ENCODE peak calls at places on chromosomes 1 and 21, in nine cellular contexts. J, T, O, S, A, Y, F, W and C are unnamed samples.

GRCh38 chr21:43323244-43324005 is 103.5 kb downstream of the SIK1 start:
- DNase-seq in J (peak; percentile 80), T (peak; percentile 68), O (no peak), S (no peak), A (no peak), Y (peak; percentile 93), F (peak; percentile 90), W (no peak), C (no peak)

GRCh38 chr1:48873944-48874343 is 97.3 kb upstream of the BEND5 start:
- DNase-seq in J (no peak), T (no peak), O (no peak), S (no peak), A (no peak), Y (no peak), F (no peak), W (peak; percentile 82), C (no peak)

GRCh38 chr1:177106614-177107365 is 57.7 kb downstream of the ASTN1 start:
- DNase-seq in J (no peak), T (no peak), O (no peak), S (no peak), A (no peak), Y (no peak), F (no peak), W (no peak), C (no peak)

GRCh38 chr1:50329332-50329932 is 93.8 kb downstream of the DMRTA2 start:
- DNase-seq in J (no peak), T (no peak), O (peak; percentile 87), S (no peak), A (no peak), Y (no peak), F (no peak), W (no peak), C (no peak)

GRCh38 chr1:229480500-229480899 is 27.6 kb downstream of the NUP133 start:
- DNase-seq in J (no peak), T (no peak), O (no peak), S (no peak), A (no peak), Y (no peak), F (no peak), W (no peak), C (no peak)

GRCh38 chr1:177360791-177361190 is 190.0 kb downstream of the BRINP2 start:
- DNase-seq in J (no peak), T (no peak), O (no peak), S (no peak), A (no peak), Y (no peak), F (no peak), W (no peak), C (no peak)

GRCh38 chr1:76501576-76502219 is 365.6 kb upstream of the ST6GALNAC5 start:
- DNase-seq in J (no peak), T (no peak), O (no peak), S (no peak), A (no peak), Y (no peak), F (no peak), W (peak; percentile 76), C (no peak)

GRCh38 chr1:93042134-93042821 is 36.8 kb upstream of the MTF2 start:
- DNase-seq in J (no peak), T (no peak), O (peak; percentile 43), S (no peak), A (no peak), Y (no peak), F (no peak), W (no peak), C (no peak)

GRCh38 chr1:53327183-53327941 is 508 bp downstream of the LRP8 start:
- DNase-seq in J (peak; percentile 30), T (no peak), O (peak; percentile 34), S (peak; percentile 37), A (no peak), Y (no peak), F (peak; percentile 65), W (peak; percentile 36), C (peak; percentile 90)

GRCh38 chr1:9413877-9414213 is 121.2 kb downstream of the SPSB1 start:
- DNase-seq in J (peak; percentile 40), T (no peak), O (peak; percentile 21), S (no peak), A (no peak), Y (no peak), F (no peak), W (no peak), C (no peak)

GRCh38 chr1:180116964-180117763 is 37.5 kb upstream of the QSOX1 start:
- DNase-seq in J (peak; percentile 26), T (peak; percentile 77), O (no peak), S (no peak), A (no peak), Y (no peak), F (no peak), W (no peak), C (no peak)

GRCh38 chr1:187641907-187642306 is 813.2 kb downstream of the PLA2G4A start:
- DNase-seq in J (no peak), T (no peak), O (no peak), S (no peak), A (no peak), Y (no peak), F (no peak), W (no peak), C (no peak)

GRCh38 chr1:27137022-27137542 is 17.8 kb downstream of the SLC9A1 start:
- DNase-seq in J (peak; percentile 68), T (no peak), O (peak; percentile 71), S (peak; percentile 66), A (peak; percentile 76), Y (peak; percentile 74), F (peak; percentile 91), W (no peak), C (peak; percentile 96)

GRCh38 chr1:27137544-27138075 is 17.3 kb downstream of the SLC9A1 start:
- DNase-seq in J (peak; percentile 62), T (no peak), O (peak; percentile 65), S (no peak), A (no peak), Y (peak; percentile 80), F (peak; percentile 86), W (no peak), C (peak; percentile 88)

GRCh38 chr1:27139980-27140379 is 14.9 kb downstream of the SLC9A1 start:
- DNase-seq in J (no peak), T (no peak), O (no peak), S (no peak), A (no peak), Y (no peak), F (no peak), W (no peak), C (no peak)

GRCh38 chr1:27138927-27139326 is 16.0 kb downstream of the SLC9A1 start:
- DNase-seq in J (no peak), T (no peak), O (no peak), S (no peak), A (no peak), Y (no peak), F (no peak), W (no peak), C (no peak)

DNA sequence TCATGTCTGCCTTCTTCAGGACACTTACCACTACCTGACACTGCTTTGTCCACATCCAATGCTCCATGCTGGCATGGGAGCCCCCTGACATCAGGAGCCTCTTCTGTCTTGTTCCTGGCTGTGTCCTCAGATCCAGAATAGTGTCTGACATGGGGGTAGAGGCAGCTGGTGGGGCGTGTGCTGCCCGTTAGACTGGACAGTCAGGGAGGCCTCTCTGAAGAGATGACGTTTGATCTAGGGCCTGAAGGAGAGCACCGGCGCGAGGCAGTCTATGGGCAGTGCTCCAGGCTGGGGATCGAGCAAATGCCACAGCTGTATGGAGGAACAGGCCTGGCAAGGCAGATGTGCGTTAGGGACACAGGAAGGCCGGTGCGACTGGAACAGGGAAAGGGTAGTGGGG is 16.6 kb downstream of the SLC9A1 start:
- DNase-seq in J (no peak), T (no peak), O (no peak), S (no peak), A (no peak), Y (no peak), F (no peak), W (no peak), C (no peak)
- H3K4me1 ChIP-seq in J (peaks cover 83% of the 10 kb centered on the region), T (no peaks in the 10 kb centered on the region), O (peaks cover 58% of the 10 kb centered on the region), S (peaks cover 54% of the 10 kb centered on the region), A (peaks cover 62% of the 10 kb centered on the region), Y (peaks cover 97% of the 10 kb centered on the region), F (peaks cover 72% of the 10 kb centered on the region), W (peaks cover 40% of the 10 kb centered on the region), C (peaks cover 96% of the 10 kb centered on the region)

GRCh38 chr1:17119076-17119743 is at the start of gene PADI2:
- DNase-seq in J (peak; percentile 59), T (no peak), O (peak; percentile 93), S (peak; percentile 2), A (no peak), Y (peak; percentile 71), F (peak; percentile 86), W (no peak), C (peak; percentile 92)

GRCh38 chr1:17120483-17120882 is 1.2 kb upstream of the PADI2 start:
- DNase-seq in J (no peak), T (no peak), O (no peak), S (no peak), A (no peak), Y (no peak), F (no peak), W (no peak), C (peak; percentile 47)

GRCh38 chr1:17120962-17121837 is 1.9 kb upstream of the PADI2 start:
- DNase-seq in J (no peak), T (no peak), O (peak; percentile 63), S (no peak), A (no peak), Y (peak; percentile 64), F (no peak), W (no peak), C (peak; percentile 73)

GRCh38 chr1:17118706-17119075 is 560 bp downstream of the PADI2 start:
- DNase-seq in J (no peak), T (no peak), O (no peak), S (no peak), A (no peak), Y (no peak), F (no peak), W (no peak), C (peak; percentile 87)

GRCh38 chr1:17119744-17120482 is 662 bp upstream of the PADI2 start:
- DNase-seq in J (no peak), T (no peak), O (peak; percentile 45), S (no peak), A (no peak), Y (no peak), F (peak; percentile 75), W (no peak), C (peak; percentile 86)
- H3K4me3 ChIP-seq in J (peak overlapping the region; percentile 27), T (peak overlapping the region; percentile 21), O (no peak overlapping the region), S (no peak overlapping the region), A (peak overlapping the region; percentile 36), Y (peak overlapping the region; percentile 51), F (peak overlapping the region; percentile 55), W (peak overlapping the region; percentile 71), C (peak overlapping the region; percentile 45)

GRCh38 chr1:154429841-154430611 is 24.9 kb downstream of the IL6R start:
- DNase-seq in J (no peak), T (no peak), O (no peak), S (no peak), A (no peak), Y (no peak), F (no peak), W (no peak), C (no peak)
- H3K4me1 ChIP-seq in J (peaks cover 58% of the 10 kb centered on the region), T (no peaks in the 10 kb centered on the region), O (peaks cover 35% of the 10 kb centered on the region), S (peaks cover 26% of the 10 kb centered on the region), A (peaks cover 85% of the 10 kb centered on the region), Y (peaks cover 97% of the 10 kb centered on the region), F (peaks cover 88% of the 10 kb centered on the region), W (peaks cover 37% of the 10 kb centered on the region), C (peaks cover 47% of the 10 kb centered on the region)

DNA sequence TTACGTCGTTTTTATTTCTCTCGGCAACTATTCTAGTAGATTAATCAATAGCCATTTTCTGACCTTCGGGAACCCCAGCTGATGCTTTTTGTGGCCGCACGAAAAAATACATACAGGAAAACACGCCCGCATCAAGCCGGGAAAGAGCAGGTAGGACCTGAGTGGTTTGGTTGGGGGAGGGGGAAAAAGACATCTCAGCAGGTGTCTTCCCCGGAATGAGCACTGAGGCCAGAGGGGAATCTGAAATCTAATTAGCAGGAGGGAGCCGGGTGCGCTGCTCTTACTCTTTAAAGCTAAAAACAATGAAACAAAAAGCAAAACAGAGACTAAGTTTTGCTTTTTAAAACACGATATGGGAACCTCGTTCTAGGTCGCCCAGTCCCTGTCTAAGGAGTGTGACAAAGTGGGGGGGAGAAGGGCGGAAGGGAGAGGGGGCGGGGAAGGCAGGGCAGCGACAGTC is 549 bp upstream of the FOXD3 start:
- DNase-seq in J (no peak), T (no peak), O (no peak), S (no peak), A (no peak), Y (no peak), F (no peak), W (no peak), C (no peak)
- H3K4me3 ChIP-seq in J (peak overlapping the region; percentile 47), T (peak overlapping the region; percentile 29), O (no peak overlapping the region), S (peak overlapping the region; percentile 34), A (peak overlapping the region; percentile 54), Y (peak overlapping the region; percentile 51), F (peak overlapping the region; percentile 59), W (peak overlapping the region; percentile 56), C (peak overlapping the region; percentile 56)